ENCODE peak calls at places on chromosomes 1 and 21, in nine cellular contexts. One of them, this sample, is unnamed.

GRCh38 chr1:3318329-3318728 is 136.1 kb upstream of the ARHGEF16 start:
- DNase-seq in GM23338: no peak
- DNase-seq in fibroblast of lung: no peak
- DNase-seq in cardiac muscle cell: no peak
- DNase-seq in bronchial epithelial cell: no peak
- DNase-seq in CD8-positive, alpha-beta T cell: no peak
- DNase-seq in uterus: no peak
- DNase-seq in pancreas: no peak
- DNase-seq in GM12878: no peak
- DNase-seq in this sample: no peak

GRCh38 chr1:167439301-167439988 is 78.9 kb downstream of the CD247 start:
- DNase-seq in GM23338: peak; percentile 85
- DNase-seq in fibroblast of lung: peak; percentile 34
- DNase-seq in cardiac muscle cell: peak; percentile 65
- DNase-seq in bronchial epithelial cell: peak; percentile 28
- DNase-seq in CD8-positive, alpha-beta T cell: peak; percentile 41
- DNase-seq in uterus: peak; percentile 30
- DNase-seq in pancreas: no peak
- DNase-seq in GM12878: no peak
- DNase-seq in this sample: peak; percentile 59

GRCh38 chr1:76759950-76760349 is 107.3 kb upstream of the ST6GALNAC5 start:
- DNase-seq in GM23338: no peak
- DNase-seq in fibroblast of lung: peak; percentile 38
- DNase-seq in cardiac muscle cell: no peak
- DNase-seq in bronchial epithelial cell: peak; percentile 35
- DNase-seq in CD8-positive, alpha-beta T cell: no peak
- DNase-seq in uterus: no peak
- DNase-seq in pancreas: no peak
- DNase-seq in GM12878: no peak
- DNase-seq in this sample: no peak

GRCh38 chr1:218717611-218718010 is 372.5 kb downstream of the TGFB2 start:
- DNase-seq in GM23338: no peak
- DNase-seq in fibroblast of lung: peak; percentile 85
- DNase-seq in cardiac muscle cell: no peak
- DNase-seq in bronchial epithelial cell: no peak
- DNase-seq in CD8-positive, alpha-beta T cell: no peak
- DNase-seq in uterus: no peak
- DNase-seq in pancreas: no peak
- DNase-seq in GM12878: no peak
- DNase-seq in this sample: no peak

GRCh38 chr1:184532199-184532598 is 145.4 kb downstream of the C1orf21 start:
- DNase-seq in GM23338: no peak
- DNase-seq in fibroblast of lung: no peak
- DNase-seq in cardiac muscle cell: no peak
- DNase-seq in bronchial epithelial cell: peak; percentile 55
- DNase-seq in CD8-positive, alpha-beta T cell: no peak
- DNase-seq in uterus: no peak
- DNase-seq in pancreas: no peak
- DNase-seq in GM12878: peak; percentile 8
- DNase-seq in this sample: peak; percentile 30

GRCh38 chr1:91725961-91726704 is 159.8 kb downstream of the TGFBR3 start:
- DNase-seq in GM23338: no peak
- DNase-seq in fibroblast of lung: peak; percentile 87
- DNase-seq in cardiac muscle cell: no peak
- DNase-seq in bronchial epithelial cell: peak; percentile 31
- DNase-seq in CD8-positive, alpha-beta T cell: no peak
- DNase-seq in uterus: peak; percentile 36
- DNase-seq in pancreas: no peak
- DNase-seq in GM12878: no peak
- DNase-seq in this sample: no peak

GRCh38 chr21:35232545-35233176 is 183.6 kb upstream of the RUNX1 start:
- DNase-seq in GM23338: no peak
- DNase-seq in fibroblast of lung: peak; percentile 98
- DNase-seq in cardiac muscle cell: no peak
- DNase-seq in bronchial epithelial cell: peak; percentile 38
- DNase-seq in CD8-positive, alpha-beta T cell: no peak
- DNase-seq in uterus: no peak
- DNase-seq in pancreas: no peak
- DNase-seq in GM12878: no peak
- DNase-seq in this sample: no peak

GRCh38 chr21:38956791-38957571 is 151.3 kb downstream of the ETS2 start:
- DNase-seq in GM23338: no peak
- DNase-seq in fibroblast of lung: peak; percentile 41
- DNase-seq in cardiac muscle cell: peak; percentile 86
- DNase-seq in bronchial epithelial cell: no peak
- DNase-seq in CD8-positive, alpha-beta T cell: no peak
- DNase-seq in uterus: peak; percentile 35
- DNase-seq in pancreas: peak; percentile 33
- DNase-seq in GM12878: no peak
- DNase-seq in this sample: no peak

GRCh38 chr1:61348025-61348665 is 265.8 kb downstream of the NFIA start:
- DNase-seq in GM23338: no peak
- DNase-seq in fibroblast of lung: no peak
- DNase-seq in cardiac muscle cell: no peak
- DNase-seq in bronchial epithelial cell: peak; percentile 36
- DNase-seq in CD8-positive, alpha-beta T cell: no peak
- DNase-seq in uterus: no peak
- DNase-seq in pancreas: no peak
- DNase-seq in GM12878: no peak
- DNase-seq in this sample: no peak

GRCh38 chr1:15236226-15237145 is 10.5 kb upstream of the FHAD1 start:
- DNase-seq in GM23338: no peak
- DNase-seq in fibroblast of lung: no peak
- DNase-seq in cardiac muscle cell: no peak
- DNase-seq in bronchial epithelial cell: no peak
- DNase-seq in CD8-positive, alpha-beta T cell: no peak
- DNase-seq in uterus: no peak
- DNase-seq in pancreas: no peak
- DNase-seq in GM12878: no peak
- DNase-seq in this sample: no peak

GRCh38 chr1:215264649-215265048 is 182.1 kb downstream of the KCNK2 start:
- DNase-seq in GM23338: no peak
- DNase-seq in fibroblast of lung: no peak
- DNase-seq in cardiac muscle cell: no peak
- DNase-seq in bronchial epithelial cell: no peak
- DNase-seq in CD8-positive, alpha-beta T cell: no peak
- DNase-seq in uterus: no peak
- DNase-seq in pancreas: no peak
- DNase-seq in GM12878: no peak
- DNase-seq in this sample: no peak

GRCh38 chr1:27357281-27358037 is 9.3 kb downstream of the MAP3K6 start:
- DNase-seq in GM23338: peak; percentile 87
- DNase-seq in fibroblast of lung: peak; percentile 45
- DNase-seq in cardiac muscle cell: peak; percentile 78
- DNase-seq in bronchial epithelial cell: peak; percentile 31
- DNase-seq in CD8-positive, alpha-beta T cell: peak; percentile 86
- DNase-seq in uterus: peak; percentile 77
- DNase-seq in pancreas: peak; percentile 78
- DNase-seq in GM12878: no peak
- DNase-seq in this sample: peak; percentile 80

GRCh38 chr21:38797470-38797869 is 8.3 kb upstream of the ETS2 start:
- DNase-seq in GM23338: no peak
- DNase-seq in fibroblast of lung: peak; percentile 21
- DNase-seq in cardiac muscle cell: peak; percentile 35
- DNase-seq in bronchial epithelial cell: peak; percentile 83
- DNase-seq in CD8-positive, alpha-beta T cell: no peak
- DNase-seq in uterus: no peak
- DNase-seq in pancreas: no peak
- DNase-seq in GM12878: no peak
- DNase-seq in this sample: no peak

GRCh38 chr1:112575154-112575804 is 43.7 kb downstream of the ST7L start:
- DNase-seq in GM23338: no peak
- DNase-seq in fibroblast of lung: peak; percentile 95
- DNase-seq in cardiac muscle cell: no peak
- DNase-seq in bronchial epithelial cell: peak; percentile 75
- DNase-seq in CD8-positive, alpha-beta T cell: no peak
- DNase-seq in uterus: no peak
- DNase-seq in pancreas: no peak
- DNase-seq in GM12878: no peak
- DNase-seq in this sample: no peak

GRCh38 chr1:229344139-229344538 is 1.3 kb upstream of the CCSAP start:
- DNase-seq in GM23338: no peak
- DNase-seq in fibroblast of lung: peak; percentile 20
- DNase-seq in cardiac muscle cell: no peak
- DNase-seq in bronchial epithelial cell: no peak
- DNase-seq in CD8-positive, alpha-beta T cell: no peak
- DNase-seq in uterus: no peak
- DNase-seq in pancreas: no peak
- DNase-seq in GM12878: no peak
- DNase-seq in this sample: no peak
- H3K4me3 ChIP-seq in GM23338: no peak overlapping the region
- H3K4me3 ChIP-seq in fibroblast of lung: no peak overlapping the region
- H3K4me3 ChIP-seq in cardiac muscle cell: no peak overlapping the region
- H3K4me3 ChIP-seq in bronchial epithelial cell: no peak overlapping the region
- H3K4me3 ChIP-seq in CD8-positive, alpha-beta T cell: no peak overlapping the region
- H3K4me3 ChIP-seq in uterus: no peak overlapping the region
- H3K4me3 ChIP-seq in pancreas: no peak overlapping the region
- H3K4me3 ChIP-seq in GM12878: no peak overlapping the region
- H3K4me3 ChIP-seq in this sample: no peak overlapping the region

GRCh38 chr1:234582186-234582585 is 27.8 kb downstream of the IRF2BP2 start:
- DNase-seq in GM23338: no peak
- DNase-seq in fibroblast of lung: no peak
- DNase-seq in cardiac muscle cell: no peak
- DNase-seq in bronchial epithelial cell: no peak
- DNase-seq in CD8-positive, alpha-beta T cell: no peak
- DNase-seq in uterus: no peak
- DNase-seq in pancreas: no peak
- DNase-seq in GM12878: no peak
- DNase-seq in this sample: no peak

GRCh38 chr1:234578087-234578486 is 31.9 kb downstream of the IRF2BP2 start:
- DNase-seq in GM23338: no peak
- DNase-seq in fibroblast of lung: no peak
- DNase-seq in cardiac muscle cell: no peak
- DNase-seq in bronchial epithelial cell: no peak
- DNase-seq in CD8-positive, alpha-beta T cell: no peak
- DNase-seq in uterus: no peak
- DNase-seq in pancreas: no peak
- DNase-seq in GM12878: no peak
- DNase-seq in this sample: no peak

GRCh38 chr1:234581063-234581714 is 28.8 kb downstream of the IRF2BP2 start:
- DNase-seq in GM23338: no peak
- DNase-seq in fibroblast of lung: no peak
- DNase-seq in cardiac muscle cell: no peak
- DNase-seq in bronchial epithelial cell: no peak
- DNase-seq in CD8-positive, alpha-beta T cell: no peak
- DNase-seq in uterus: no peak
- DNase-seq in pancreas: no peak
- DNase-seq in GM12878: no peak
- DNase-seq in this sample: no peak

GRCh38 chr1:234578735-234579134 is 31.2 kb downstream of the IRF2BP2 start:
- DNase-seq in GM23338: peak; percentile 52
- DNase-seq in fibroblast of lung: no peak
- DNase-seq in cardiac muscle cell: no peak
- DNase-seq in bronchial epithelial cell: no peak
- DNase-seq in CD8-positive, alpha-beta T cell: no peak
- DNase-seq in uterus: no peak
- DNase-seq in pancreas: no peak
- DNase-seq in GM12878: no peak
- DNase-seq in this sample: no peak

GRCh38 chr1:234579967-234580366 is 30.0 kb downstream of the IRF2BP2 start:
- DNase-seq in GM23338: no peak
- DNase-seq in fibroblast of lung: no peak
- DNase-seq in cardiac muscle cell: no peak
- DNase-seq in bronchial epithelial cell: peak; percentile 55
- DNase-seq in CD8-positive, alpha-beta T cell: no peak
- DNase-seq in uterus: no peak
- DNase-seq in pancreas: no peak
- DNase-seq in GM12878: no peak
- DNase-seq in this sample: no peak
- TF ChIP-seq CTCF in GM23338: peak; percentile 48
- TF ChIP-seq CTCF in fibroblast of lung: no peak
- TF ChIP-seq CTCF in cardiac muscle cell: peak; percentile 15
- TF ChIP-seq CTCF in bronchial epithelial cell: peak; percentile 34
- TF ChIP-seq CTCF in CD8-positive, alpha-beta T cell: peak; percentile 18
- TF ChIP-seq CTCF in uterus: no peak
- TF ChIP-seq CTCF in pancreas: no peak
- TF ChIP-seq CTCF in GM12878: no peak
- TF ChIP-seq CTCF in this sample: peak; percentile 28

DNA sequence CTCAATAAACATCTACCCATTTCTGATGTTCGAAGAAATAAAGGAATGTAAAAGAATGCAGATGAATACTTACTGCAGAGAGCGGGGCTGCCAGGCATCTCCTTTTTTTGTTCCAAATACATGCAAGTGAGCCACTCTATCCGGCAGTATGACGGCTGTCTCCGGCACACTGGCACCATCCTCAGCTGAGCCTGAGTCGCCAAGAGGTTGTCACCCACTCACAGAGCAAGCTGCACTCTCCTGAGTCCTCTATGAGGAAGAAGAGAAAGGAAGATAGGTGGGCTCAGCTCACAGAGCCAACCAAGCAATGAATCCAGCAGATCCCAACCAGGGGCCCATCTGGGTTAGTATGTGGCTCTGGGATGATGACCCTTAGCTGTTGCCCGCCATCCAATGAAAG is 65.3 kb downstream of the CD46 start:
- DNase-seq in GM23338: no peak
- DNase-seq in fibroblast of lung: no peak
- DNase-seq in cardiac muscle cell: no peak
- DNase-seq in bronchial epithelial cell: no peak
- DNase-seq in CD8-positive, alpha-beta T cell: no peak
- DNase-seq in uterus: no peak
- DNase-seq in pancreas: no peak
- DNase-seq in GM12878: no peak
- DNase-seq in this sample: no peak
- H3K36me3 ChIP-seq in GM23338: no peaks in the 10 kb centered on the region
- H3K36me3 ChIP-seq in fibroblast of lung: peaks cover 18% of the 10 kb centered on the region
- H3K36me3 ChIP-seq in cardiac muscle cell: no peaks in the 10 kb centered on the region
- H3K36me3 ChIP-seq in bronchial epithelial cell: peaks cover 35% of the 10 kb centered on the region
- H3K36me3 ChIP-seq in CD8-positive, alpha-beta T cell: peaks cover 64% of the 10 kb centered on the region
- H3K36me3 ChIP-seq in uterus: no peaks in the 10 kb centered on the region
- H3K36me3 ChIP-seq in pancreas: peaks cover 64% of the 10 kb centered on the region
- H3K36me3 ChIP-seq in GM12878: peaks cover 23% of the 10 kb centered on the region
- H3K36me3 ChIP-seq in this sample: peaks cover 55% of the 10 kb centered on the region

DNA sequence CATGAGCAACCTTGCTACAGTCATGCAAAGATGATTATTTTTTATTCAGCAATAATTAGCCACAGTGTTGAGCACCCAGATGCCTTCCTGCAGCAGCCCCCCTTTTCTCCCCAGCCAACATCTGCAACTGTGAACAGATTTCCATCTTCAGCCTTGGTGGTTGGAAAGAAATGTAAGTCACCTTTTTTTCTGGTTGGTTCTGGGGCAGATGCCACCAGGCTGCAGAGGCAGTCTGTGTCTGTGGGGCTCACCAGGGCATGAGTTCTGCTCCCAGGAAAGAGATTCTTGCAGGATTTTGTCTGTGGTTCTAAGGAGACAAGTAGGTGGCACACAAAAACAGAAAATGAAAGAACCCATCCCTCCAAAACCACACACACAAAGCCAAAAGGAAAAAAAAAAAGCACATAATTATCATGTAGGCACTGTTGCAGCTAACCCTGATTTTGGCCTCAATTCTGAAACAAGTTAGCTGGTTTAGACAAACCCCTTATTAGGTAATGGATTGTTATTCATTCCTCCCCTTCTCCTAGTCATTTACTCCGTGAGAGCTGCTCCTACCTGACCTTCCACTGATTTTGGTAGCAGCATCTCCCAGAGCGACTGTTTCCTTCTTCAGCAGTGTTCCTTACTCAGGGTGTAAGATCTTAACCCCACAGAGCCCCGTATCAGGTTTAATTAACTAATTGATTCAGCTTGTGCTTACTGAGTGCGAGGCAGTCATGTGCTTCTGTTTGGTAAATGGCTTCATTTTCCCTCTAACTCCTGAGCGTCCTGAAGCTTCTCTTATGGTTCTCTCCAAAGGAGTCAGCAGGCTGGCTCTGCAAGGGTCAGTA is 36.5 kb downstream of the GALNT2 start:
- DNase-seq in GM23338: no peak
- DNase-seq in fibroblast of lung: peak; percentile 48
- DNase-seq in cardiac muscle cell: no peak
- DNase-seq in bronchial epithelial cell: no peak
- DNase-seq in CD8-positive, alpha-beta T cell: no peak
- DNase-seq in uterus: no peak
- DNase-seq in pancreas: no peak
- DNase-seq in GM12878: no peak
- DNase-seq in this sample: no peak
- H3K4me3 ChIP-seq in GM23338: no peak overlapping the region
- H3K4me3 ChIP-seq in fibroblast of lung: no peak overlapping the region
- H3K4me3 ChIP-seq in cardiac muscle cell: no peak overlapping the region
- H3K4me3 ChIP-seq in bronchial epithelial cell: no peak overlapping the region
- H3K4me3 ChIP-seq in CD8-positive, alpha-beta T cell: no peak overlapping the region
- H3K4me3 ChIP-seq in uterus: no peak overlapping the region
- H3K4me3 ChIP-seq in pancreas: no peak overlapping the region
- H3K4me3 ChIP-seq in GM12878: no peak overlapping the region
- H3K4me3 ChIP-seq in this sample: no peak overlapping the region

This sample was measured in GM06990.